ENCODE peak calls at places on chromosomes 7 and 10, in eight cellular contexts. L, T, Q, M, K, G, H and Y are unnamed samples.

GRCh38 chr7:46191776-46192175 is 270.7 kb upstream of the IGFBP3 start:
- DNase-seq in H (no peak), L (no peak), K (no peak), M (no peak), Q (no peak), G (no peak), T (no peak), Y (no peak)

GRCh38 chr7:8229927-8230326 is 32.0 kb downstream of the ICA1 start:
- DNase-seq in H (no peak), G (no peak), Q (no peak), T (no peak), M (no peak), K (no peak), L (no peak), Y (no peak)

GRCh38 chr7:139842414-139843210 is 13.5 kb downstream of the TBXAS1 start:
- DNase-seq in K (no peak), L (no peak), H (no peak), Q (no peak), M (peak), G (no peak), T (no peak), Y (no peak)

GRCh38 chr7:63900394-63901203 is 98.0 kb upstream of the ZNF722 start:
- DNase-seq in G (peak), M (peak), L (peak), Q (peak), K (peak), H (peak), T (no peak), Y (peak)

GRCh38 chr7:129010075-129010474 is 44.8 kb downstream of the TNPO3 start:
- DNase-seq in G (no peak), M (peak), H (no peak), L (no peak), Q (no peak), K (no peak), T (no peak), Y (no peak)

GRCh38 chr7:699260-700170 is 27.0 kb upstream of the DNAAF5 start:
- DNase-seq in G (no peak), Q (peak), H (peak), M (peak), T (no peak), L (no peak), K (no peak), Y (no peak)

GRCh38 chr7:30845426-30846135 is 66.1 kb upstream of the AQP1 start:
- DNase-seq in L (no peak), M (peak), G (no peak), T (no peak), K (peak), Q (peak), H (no peak), Y (peak)

GRCh38 chr10:33311640-33312039 is 22.8 kb downstream of the NRP1 start:
- DNase-seq in H (no peak), G (no peak), M (no peak), L (no peak), K (no peak), Q (no peak), T (no peak), Y (no peak)

DNA sequence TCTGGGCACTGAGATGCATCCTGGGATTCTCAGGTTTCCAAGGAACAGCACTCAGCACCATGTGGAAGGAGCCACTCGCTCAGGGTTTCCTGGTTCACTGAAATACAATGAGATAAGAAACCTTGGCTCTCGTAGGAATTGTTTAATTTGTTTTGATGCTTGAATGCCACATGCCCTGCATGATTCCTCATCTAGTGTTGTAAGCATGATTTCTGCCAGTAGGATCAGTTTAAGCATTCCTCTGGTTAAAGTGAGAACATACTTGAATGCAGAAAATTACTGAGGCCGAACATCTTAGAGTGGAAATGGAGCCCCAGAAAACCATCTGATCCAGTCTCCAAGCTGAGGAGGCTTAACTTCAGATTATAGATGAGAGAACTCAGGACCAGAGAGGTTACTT is 125.3 kb downstream of the ADAM12 start:
- DNase-seq in G (no peak), Q (no peak), K (no peak), T (no peak), M (peak), H (no peak), L (no peak), Y (no peak)
- H3K27ac ChIP-seq in G (peak), Q (no peak), K (no peak), T (no peak), M (no peak), H (no peak), L (no peak), Y (no peak)

GRCh38 chr7:73740212-73740611 is 1.6 kb upstream of the ABHD11 start:
- DNase-seq in Q (no peak), K (no peak), T (no peak), G (no peak), M (no peak), H (no peak), L (no peak), Y (peak)

GRCh38 chr7:73738220-73738611 is 386 bp downstream of the ABHD11 start:
- DNase-seq in G (peak), H (peak), L (peak), T (no peak), K (peak), Q (peak), M (peak), Y (peak)

GRCh38 chr7:73739387-73739767 is 775 bp upstream of the ABHD11 start:
- DNase-seq in G (peak), M (no peak), T (no peak), H (no peak), L (no peak), K (no peak), Q (no peak), Y (no peak)

GRCh38 chr7:73737491-73738219 is 947 bp downstream of the ABHD11 start:
- DNase-seq in L (no peak), M (no peak), H (no peak), K (no peak), T (no peak), G (no peak), Q (no peak), Y (no peak)

GRCh38 chr7:73738612-73739386 is at the start of gene ABHD11:
- DNase-seq in K (peak), G (peak), M (peak), H (peak), T (peak), L (peak), Q (peak), Y (peak)
- TF ChIP-seq POLR2A in K (peak), G (peak), M (peak), H (peak), T (peak), L (peak), Q (peak), Y (peak)

DNA sequence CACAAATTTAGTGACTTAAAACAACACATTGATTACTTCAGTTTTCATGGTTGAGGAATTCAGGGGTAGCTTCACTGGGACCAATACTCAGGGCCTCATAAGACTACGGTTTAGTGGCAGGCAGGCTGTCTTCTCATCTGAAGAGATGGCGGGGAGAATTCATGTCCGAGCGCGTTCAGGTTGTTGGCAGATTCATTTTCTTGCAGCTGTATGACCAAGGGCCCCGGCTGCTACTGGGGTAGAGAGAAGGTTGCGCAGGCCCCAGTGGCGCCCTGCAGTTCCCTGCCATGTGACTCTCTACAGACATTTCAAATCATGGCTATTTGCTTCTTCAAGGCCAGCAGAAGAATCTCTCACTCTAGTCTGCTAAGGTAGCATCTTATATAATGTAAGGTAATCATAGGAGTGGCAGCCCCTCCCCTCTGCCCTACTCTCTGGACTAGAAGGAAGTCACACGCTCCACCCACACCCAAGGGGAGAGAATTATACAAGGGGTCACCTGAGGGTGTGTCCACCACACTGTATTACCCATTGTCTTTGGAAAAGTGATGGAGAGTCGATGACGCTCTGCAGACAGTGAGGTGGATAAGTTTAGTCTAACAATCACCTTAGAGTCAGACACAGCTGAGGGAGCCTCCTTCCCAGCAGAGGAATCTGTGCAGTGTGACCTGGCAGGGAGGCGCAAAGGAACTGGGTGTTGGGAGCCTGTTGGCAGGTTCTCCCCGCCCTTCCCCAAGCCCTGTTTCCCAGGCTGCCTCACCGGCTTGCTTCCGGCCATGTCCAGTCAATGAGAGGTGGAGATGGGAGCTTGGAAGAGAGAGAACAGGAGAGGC is 35.7 kb upstream of the PLEKHA1 start:
- DNase-seq in H (no peak), K (no peak), M (no peak), L (no peak), G (no peak), Q (no peak), T (no peak), Y (no peak)
- H3K4me3 ChIP-seq in H (no peak), K (no peak), M (no peak), L (no peak), G (no peak), Q (no peak), T (no peak), Y (no peak)

GRCh38 chr10:109853922-109854321 is 69.4 kb downstream of the XPNPEP1 start:
- DNase-seq in Q (no peak), L (no peak), G (no peak), K (no peak), H (no peak), T (no peak), M (no peak), Y (no peak)

GRCh38 chr10:109851595-109851994 is 71.7 kb downstream of the XPNPEP1 start:
- DNase-seq in G (no peak), T (no peak), L (no peak), M (no peak), K (no peak), Q (no peak), H (no peak), Y (no peak)

GRCh38 chr10:109855746-109856145 is 67.6 kb downstream of the XPNPEP1 start:
- DNase-seq in L (no peak), T (no peak), G (no peak), H (no peak), M (no peak), K (no peak), Q (no peak), Y (no peak)

GRCh38 chr10:109852718-109853037 is 70.6 kb downstream of the XPNPEP1 start:
- DNase-seq in L (no peak), M (no peak), T (no peak), K (no peak), G (no peak), H (no peak), Q (no peak), Y (no peak)

DNA sequence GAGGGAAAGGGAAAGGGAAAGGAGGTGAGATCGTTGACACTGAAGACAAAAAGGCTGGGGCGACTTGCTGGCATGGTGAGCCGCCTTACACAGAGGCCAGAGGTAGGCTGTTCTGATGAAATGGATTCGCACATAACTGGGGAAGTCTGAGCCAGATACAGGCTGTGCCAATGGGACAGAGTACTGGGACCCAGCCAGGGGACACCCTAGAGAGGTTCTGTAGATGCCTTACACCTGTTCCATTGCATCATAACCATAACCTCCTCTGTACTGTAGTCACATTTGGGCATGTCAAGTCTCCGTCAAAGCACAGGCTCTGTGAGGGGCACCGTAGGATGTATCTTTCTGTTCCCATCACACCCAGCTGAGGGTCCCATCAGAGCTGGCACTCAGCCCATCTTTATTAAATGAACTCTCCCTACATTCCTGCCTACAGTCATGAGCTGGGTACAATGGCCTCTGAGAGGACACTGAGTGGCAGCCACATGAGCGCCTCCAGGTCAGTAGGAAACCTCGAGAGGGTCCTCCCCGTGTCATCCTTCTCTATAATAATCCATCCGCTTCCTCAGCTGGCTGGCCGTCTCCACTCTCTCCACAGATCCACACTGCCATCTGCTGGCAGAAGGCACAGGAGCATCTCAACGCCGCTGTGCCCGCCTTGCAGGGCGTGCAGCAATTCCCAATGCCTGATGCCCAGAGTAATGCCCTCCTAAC is 71.2 kb downstream of the XPNPEP1 start:
- DNase-seq in M (peak), L (peak), H (peak), Q (peak), G (peak), T (peak), K (peak), Y (peak)
- H3K27ac ChIP-seq in M (no peak), L (no peak), H (no peak), Q (no peak), G (no peak), T (no peak), K (no peak), Y (no peak)

GRCh38 chr7:39734605-39735004 is 111.2 kb downstream of the RALA start:
- DNase-seq in K (no peak), G (no peak), T (no peak), Q (no peak), M (no peak), H (no peak), L (no peak), Y (no peak)

GRCh38 chr7:39735903-39736302 is 112.5 kb downstream of the RALA start:
- DNase-seq in M (no peak), T (no peak), Q (no peak), G (no peak), L (no peak), K (no peak), H (peak), Y (no peak)

GRCh38 chr7:39733881-39734571 is 110.7 kb downstream of the RALA start:
- DNase-seq in H (no peak), G (no peak), M (no peak), K (no peak), T (no peak), L (peak), Q (no peak), Y (no peak)

GRCh38 chr7:39727614-39728013 is 104.2 kb downstream of the RALA start:
- DNase-seq in L (no peak), G (no peak), M (no peak), H (no peak), K (no peak), T (no peak), Q (no peak), Y (no peak)

GRCh38 chr7:39732837-39733804 is 109.7 kb downstream of the RALA start:
- DNase-seq in K (peak), H (peak), L (peak), T (peak), G (peak), Q (peak), M (peak), Y (peak)
- TF ChIP-seq POLR2A in K (no peak), H (peak), L (peak), T (no peak), G (no peak), Q (no peak), M (peak), Y (no peak)

GRCh38 chr7:27124096-27124978 is 6.2 kb downstream of the HOXA4 start:
- DNase-seq in T (peak), G (peak), M (no peak), L (no peak), H (no peak), Q (peak), K (peak), Y (no peak)
- H3K4me3 ChIP-seq in T (peak), G (peak), M (no peak), L (no peak), H (no peak), Q (peak), K (no peak), Y (no peak)

GRCh38 chr7:150323682-150324365 is 479 bp upstream of the ACTR3C start:
- DNase-seq in Q (no peak), H (peak), T (no peak), G (no peak), K (no peak), L (no peak), M (no peak), Y (no peak)
- H3K27ac ChIP-seq in Q (peak), H (peak), T (peak), G (peak), K (peak), L (no peak), M (no peak), Y (no peak)

GRCh38 chr10:84329094-84329611 is 764 bp downstream of the CCSER2 start:
- DNase-seq in K (peak), M (no peak), L (peak), Q (no peak), G (no peak), T (no peak), H (peak), Y (peak)
- TF ChIP-seq POLR2A in K (no peak), M (no peak), L (no peak), Q (no peak), G (no peak), T (no peak), H (no peak), Y (no peak)

DNA sequence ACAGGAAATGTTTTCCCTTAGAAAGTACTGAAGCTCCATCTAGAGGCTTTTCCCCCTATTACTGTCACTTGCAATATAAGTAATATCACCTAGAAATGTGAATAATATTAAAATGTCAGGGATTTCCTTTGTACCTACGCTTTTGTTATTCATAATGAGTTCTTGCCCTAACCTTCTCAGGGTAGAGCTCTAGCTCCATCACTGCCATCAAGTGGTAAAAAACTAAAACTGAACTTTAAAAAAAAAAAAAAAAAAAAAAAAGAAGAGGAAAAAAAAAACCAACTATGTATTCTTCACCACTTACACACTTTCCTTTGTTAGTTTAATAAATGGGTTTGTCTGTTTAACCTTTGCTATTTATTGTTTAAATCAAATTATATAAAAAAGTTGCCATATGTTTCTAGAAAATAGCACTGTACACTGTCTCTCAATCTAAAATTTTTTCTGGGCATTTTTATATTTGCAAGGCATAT is 49.9 kb downstream of the DNAJC1 start:
- DNase-seq in K (no peak), T (peak), G (no peak), L (peak), M (no peak), Q (no peak), H (peak), Y (no peak)
- H3K4me3 ChIP-seq in K (no peak), T (no peak), G (no peak), L (no peak), M (no peak), Q (no peak), H (no peak), Y (no peak)